ENCODE peak calls at places on chromosomes 5 and 9, in seven cellular contexts. P, I, M, X, G, D and U are unnamed samples.

GRCh38 chr5:135343417-135343816 is 55.6 kb downstream of the MACROH2A1 start:
- DNase-seq in G (no peak), I (no peak), M (no peak), D (no peak), X (no peak), P (no peak), U (no peak)

GRCh38 chr5:1231354-1231905 is 6.2 kb downstream of the SLC6A18 start:
- DNase-seq in G (no peak), M (no peak), P (no peak), I (no peak), D (no peak), X (no peak), U (no peak)

GRCh38 chr5:25713259-25713658 is 1068.5 kb upstream of the CDH10 start:
- DNase-seq in I (no peak), D (no peak), P (peak), M (no peak), G (no peak), X (peak), U (no peak)

GRCh38 chr5:52878671-52879070 is 91.0 kb downstream of the ITGA1 start:
- DNase-seq in D (no peak), P (no peak), X (no peak), G (no peak), I (peak), M (no peak), U (no peak)

GRCh38 chr5:65359981-65360380 is 121.7 kb downstream of the ADAMTS6 start:
- DNase-seq in I (peak), D (no peak), X (no peak), M (no peak), G (no peak), P (no peak), U (no peak)

GRCh38 chr9:91253488-91253887 is 108.2 kb downstream of the AUH start:
- DNase-seq in P (no peak), D (peak), M (peak), I (no peak), X (no peak), G (peak), U (no peak)

GRCh38 chr9:130110596-130111021 is 56.9 kb downstream of the GPR107 start:
- DNase-seq in M (no peak), G (no peak), P (no peak), I (peak), D (no peak), X (no peak), U (no peak)

GRCh38 chr5:133289686-133290367 is 238.0 kb downstream of the HSPA4 start:
- DNase-seq in P (no peak), D (no peak), I (no peak), G (no peak), M (no peak), X (no peak), U (no peak)

GRCh38 chr9:129888809-129889460 is 53.7 kb downstream of the USP20 start:
- DNase-seq in D (no peak), X (no peak), P (no peak), I (no peak), M (no peak), G (no peak), U (no peak)

GRCh38 chr5:108917596-108917995 is 169.9 kb downstream of the FER start:
- DNase-seq in D (no peak), G (no peak), I (peak), P (no peak), M (no peak), X (no peak), U (no peak)

GRCh38 chr9:3879315-3879714 is 353.5 kb upstream of the RFX3 start:
- DNase-seq in I (no peak), P (no peak), G (no peak), M (no peak), X (no peak), D (no peak), U (no peak)

GRCh38 chr5:144313147-144313726 is 142.6 kb downstream of the KCTD16 start:
- DNase-seq in P (no peak), D (no peak), I (no peak), M (no peak), G (no peak), X (no peak), U (peak)

GRCh38 chr9:27247756-27248155 is 49.2 kb downstream of the EQTN start:
- DNase-seq in G (peak), P (peak), I (peak), D (peak), X (no peak), M (peak), U (peak)

GRCh38 chr5:158287643-158288228 is 428.8 kb upstream of the CLINT1 start:
- DNase-seq in P (no peak), M (no peak), X (no peak), D (no peak), G (no peak), I (peak), U (no peak)

GRCh38 chr5:53406630-53407316 is 73.7 kb upstream of the FST start:
- DNase-seq in I (peak), P (no peak), G (no peak), D (peak), X (no peak), M (peak), U (no peak)

GRCh38 chr5:10757043-10757442 is 4.0 kb downstream of the DAP start:
- DNase-seq in X (no peak), D (no peak), G (no peak), I (no peak), P (no peak), M (no peak), U (no peak)

GRCh38 chr9:112037281-112038016 is 137.6 kb downstream of the SUSD1 start:
- DNase-seq in I (no peak), D (no peak), X (peak), M (no peak), P (no peak), G (no peak), U (no peak)
- TF ChIP-seq POLR2AphosphoS5 in I (no peak), D (no peak), X (peak), M (no peak), P (no peak), G (no peak), U (no peak)

DNA sequence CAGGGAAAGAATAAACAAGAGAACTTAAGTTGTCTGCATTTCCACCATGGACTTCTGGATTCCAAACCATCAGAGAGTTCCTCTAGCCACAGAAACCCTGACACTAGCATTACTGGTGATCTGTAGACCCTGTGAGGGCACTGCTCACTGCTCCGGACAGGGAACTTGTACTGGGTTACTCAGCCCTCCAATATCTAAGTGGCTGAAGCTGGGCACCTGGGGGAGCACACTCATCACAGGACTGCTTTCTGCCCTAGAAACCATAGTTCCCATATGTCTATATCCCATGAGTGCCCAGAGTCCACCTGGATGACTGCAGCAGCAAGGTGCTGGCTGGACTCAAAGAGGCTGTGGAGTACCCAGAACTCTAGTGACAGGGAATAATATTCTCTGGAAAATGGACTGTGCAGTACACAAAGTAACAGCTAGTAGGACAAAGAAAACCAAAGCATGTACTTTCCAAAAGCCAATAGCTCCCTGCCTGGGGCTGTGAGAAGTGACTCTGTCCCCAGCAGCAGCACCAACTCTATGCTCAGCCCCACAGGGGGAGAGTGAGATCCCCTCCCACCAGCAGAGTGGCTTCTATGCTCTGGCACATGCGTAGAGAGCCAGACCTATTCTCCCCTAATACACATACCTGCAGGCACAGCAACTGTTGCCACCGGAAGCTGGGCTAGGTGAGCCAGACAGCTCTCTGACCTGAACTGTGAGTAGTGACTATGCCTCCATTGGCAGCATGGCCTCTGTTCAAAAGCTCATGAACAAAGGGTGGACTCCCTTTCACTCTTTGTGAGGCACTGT is 472.9 kb upstream of the FTMT start:
- DNase-seq in X (no peak), P (no peak), G (no peak), D (no peak), M (no peak), I (no peak), U (no peak)
- TF ChIP-seq MAX in X (no peak), P (no peak), G (no peak), D (no peak), M (no peak), I (no peak), U (no peak)

GRCh38 chr5:5371943-5372342 is 50.5 kb upstream of the ICE1 start:
- DNase-seq in I (no peak), P (no peak), M (no peak), G (no peak), D (no peak), X (no peak), U (no peak)

GRCh38 chr5:5372511-5372910 is 50.0 kb upstream of the ICE1 start:
- DNase-seq in M (no peak), P (no peak), I (no peak), D (no peak), X (no peak), G (no peak), U (no peak)

GRCh38 chr5:5374034-5374715 is 48.3 kb upstream of the ICE1 start:
- DNase-seq in I (no peak), X (no peak), G (no peak), D (no peak), P (no peak), M (no peak), U (no peak)

GRCh38 chr5:5372930-5373329 is 49.5 kb upstream of the ICE1 start:
- DNase-seq in X (no peak), D (no peak), G (no peak), M (no peak), I (no peak), P (no peak), U (no peak)

GRCh38 chr5:5373351-5374033 is 49.0 kb upstream of the ICE1 start:
- DNase-seq in D (no peak), M (no peak), G (peak), X (no peak), I (no peak), P (no peak), U (no peak)
- TF ChIP-seq POLR2AphosphoS5 in D (no peak), M (no peak), G (no peak), X (no peak), I (no peak), P (no peak), U (no peak)

GRCh38 chr9:34279431-34279830 is 49.6 kb downstream of the KIF24 start:
- DNase-seq in I (peak), G (no peak), X (no peak), P (no peak), D (no peak), M (no peak), U (peak)
- TF ChIP-seq MAX in I (no peak), G (no peak), X (no peak), P (no peak), D (no peak), M (no peak), U (no peak)

GRCh38 chr5:151024894-151025606 is 4.7 kb downstream of the GPX3 start:
- DNase-seq in P (no peak), I (no peak), X (no peak), D (no peak), M (no peak), G (no peak), U (no peak)
- TF ChIP-seq POLR2AphosphoS5 in P (no peak), I (no peak), X (no peak), D (no peak), M (no peak), G (no peak), U (no peak)

DNA sequence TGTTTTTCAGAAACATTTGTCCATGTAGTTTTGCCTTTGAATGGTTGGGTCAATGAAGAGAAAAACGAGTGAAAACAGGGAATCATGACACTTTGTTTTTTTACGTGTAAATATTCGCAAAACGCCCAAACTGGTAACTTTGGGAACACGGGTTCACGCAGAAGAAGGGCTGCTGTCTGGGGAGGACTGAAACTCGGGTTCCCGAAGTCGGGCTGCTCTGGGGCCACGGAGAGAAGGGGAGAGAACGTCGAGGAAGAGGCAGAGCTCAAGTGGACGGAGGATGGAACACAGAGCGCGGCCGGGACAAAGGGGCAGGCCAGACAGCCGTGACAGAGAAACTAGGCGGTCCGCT is 478 bp upstream of the SETD9 start:
- DNase-seq in X (no peak), D (no peak), G (no peak), I (no peak), P (peak), M (peak), U (no peak)
- TF ChIP-seq MAX in X (no peak), D (no peak), G (no peak), I (no peak), P (no peak), M (no peak), U (no peak)

GRCh38 chr5:88556415-88556814 is 287.8 kb upstream of the TMEM161B start:
- DNase-seq in X (no peak), M (no peak), D (no peak), P (no peak), G (no peak), I (no peak), U (no peak)

GRCh38 chr5:88551724-88552345 is 283.2 kb upstream of the TMEM161B start:
- DNase-seq in X (no peak), G (no peak), P (no peak), D (no peak), I (no peak), M (no peak), U (no peak)

GRCh38 chr5:88552406-88552805 is 283.8 kb upstream of the TMEM161B start:
- DNase-seq in X (no peak), P (no peak), M (no peak), I (no peak), G (no peak), D (no peak), U (no peak)

GRCh38 chr5:88553926-88554325 is 285.3 kb upstream of the TMEM161B start:
- DNase-seq in D (no peak), P (no peak), I (no peak), G (no peak), X (no peak), M (no peak), U (no peak)

GRCh38 chr5:88555658-88556057 is 287.0 kb upstream of the TMEM161B start:
- DNase-seq in P (no peak), D (no peak), I (no peak), M (no peak), X (no peak), G (no peak), U (no peak)
- TF ChIP-seq POLR2AphosphoS5 in P (no peak), D (no peak), I (no peak), M (no peak), X (no peak), G (no peak), U (no peak)

DNA sequence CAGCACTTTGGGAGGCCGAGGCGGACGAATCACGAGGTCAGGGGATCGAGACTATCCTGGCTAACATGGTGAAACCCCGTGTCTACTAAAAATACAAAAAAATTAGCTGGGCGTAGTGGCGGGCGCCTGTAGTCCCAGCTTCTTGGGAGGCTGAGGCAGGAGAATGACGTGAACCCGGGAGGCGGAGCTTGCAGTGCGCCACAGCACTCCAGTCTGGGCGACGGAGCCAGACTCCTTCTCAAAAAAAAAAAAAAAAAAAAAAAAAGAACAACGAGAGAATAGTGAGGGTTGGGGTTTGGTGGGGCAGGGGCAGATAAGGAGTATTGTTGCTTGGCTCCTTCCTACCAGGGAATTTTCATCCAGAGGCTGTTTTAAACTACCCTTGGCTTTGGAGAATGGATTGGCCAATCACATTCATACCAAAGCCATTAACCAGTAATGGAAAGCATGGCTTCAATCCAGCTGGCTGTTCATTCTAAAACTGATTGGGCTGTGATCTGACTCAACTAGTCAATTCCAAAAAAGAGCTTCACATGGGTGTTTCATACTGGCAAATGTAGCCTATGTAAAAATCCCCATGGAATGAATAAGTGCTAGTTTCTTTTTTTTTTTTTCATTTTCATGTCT is 64.4 kb downstream of the PLCXD3 start:
- DNase-seq in D (no peak), M (no peak), I (no peak), P (no peak), G (no peak), X (no peak), U (no peak)
- TF ChIP-seq MAX in D (no peak), M (no peak), I (no peak), P (no peak), G (no peak), X (no peak), U (no peak)